ENCODE peak calls at places on chromosomes 5 and 9, in four cellular contexts. One of them, this sample, is unnamed.

GRCh38 chr5:84381501-84382362 is 2.9 kb downstream of the EDIL3 start:
- DNase-seq in CD4-positive, alpha-beta memory T cell: no peak
- DNase-seq in T-helper 9 cell: no peak
- DNase-seq in small intestine: no peak
- DNase-seq in this sample: no peak

GRCh38 chr5:139446956-139447779 is 7.8 kb upstream of the DNAJC18 start:
- DNase-seq in T-helper 9 cell: no peak
- DNase-seq in CD4-positive, alpha-beta memory T cell: no peak
- DNase-seq in small intestine: no peak
- DNase-seq in this sample: no peak

GRCh38 chr9:92455217-92455616 is 27.1 kb downstream of the ASPN start:
- DNase-seq in CD4-positive, alpha-beta memory T cell: no peak
- DNase-seq in T-helper 9 cell: no peak
- DNase-seq in small intestine: peak; percentile 5
- DNase-seq in this sample: no peak

GRCh38 chr9:131840220-131840619 is 100.3 kb upstream of the RAPGEF1 start:
- DNase-seq in CD4-positive, alpha-beta memory T cell: no peak
- DNase-seq in small intestine: no peak
- DNase-seq in T-helper 9 cell: no peak
- DNase-seq in this sample: no peak

GRCh38 chr9:110744753-110745522 is 76.3 kb downstream of the MUSK start:
- DNase-seq in T-helper 9 cell: no peak
- DNase-seq in CD4-positive, alpha-beta memory T cell: no peak
- DNase-seq in small intestine: no peak
- DNase-seq in this sample: no peak

GRCh38 chr9:76310991-76311390 is 83.2 kb downstream of the RFK start:
- DNase-seq in CD4-positive, alpha-beta memory T cell: no peak
- DNase-seq in T-helper 9 cell: no peak
- DNase-seq in small intestine: no peak
- DNase-seq in this sample: no peak

GRCh38 chr5:143041-143440 is 48.3 kb upstream of the LRRC14B start:
- DNase-seq in small intestine: no peak
- DNase-seq in T-helper 9 cell: no peak
- DNase-seq in CD4-positive, alpha-beta memory T cell: no peak
- DNase-seq in this sample: no peak

GRCh38 chr5:91079037-91079436 is 304.1 kb downstream of the ARRDC3 start:
- DNase-seq in T-helper 9 cell: no peak
- DNase-seq in small intestine: no peak
- DNase-seq in CD4-positive, alpha-beta memory T cell: no peak
- DNase-seq in this sample: no peak

GRCh38 chr5:17436766-17437221 is 61.2 kb upstream of the TAF11L2 start:
- DNase-seq in small intestine: no peak
- DNase-seq in T-helper 9 cell: no peak
- DNase-seq in CD4-positive, alpha-beta memory T cell: no peak
- DNase-seq in this sample: no peak

GRCh38 chr5:177602458-177602830 is 2.5 kb downstream of the B4GALT7 start:
- DNase-seq in small intestine: no peak
- DNase-seq in CD4-positive, alpha-beta memory T cell: no peak
- DNase-seq in T-helper 9 cell: no peak
- DNase-seq in this sample: no peak

GRCh38 chr9:125550216-125550614 is 156.8 kb downstream of the MAPKAP1 start:
- DNase-seq in T-helper 9 cell: no peak
- DNase-seq in CD4-positive, alpha-beta memory T cell: no peak
- DNase-seq in small intestine: no peak
- DNase-seq in this sample: no peak

GRCh38 chr9:22354699-22355384 is 91.8 kb upstream of the DMRTA1 start:
- DNase-seq in small intestine: no peak
- DNase-seq in CD4-positive, alpha-beta memory T cell: no peak
- DNase-seq in T-helper 9 cell: no peak
- DNase-seq in this sample: no peak

GRCh38 chr5:98108497-98108896 is 665.0 kb upstream of the RGMB start:
- DNase-seq in CD4-positive, alpha-beta memory T cell: no peak
- DNase-seq in T-helper 9 cell: no peak
- DNase-seq in small intestine: no peak
- DNase-seq in this sample: no peak

GRCh38 chr9:93091056-93091452 is 5.0 kb upstream of the CARD19 start:
- DNase-seq in T-helper 9 cell: no peak
- DNase-seq in CD4-positive, alpha-beta memory T cell: no peak
- DNase-seq in small intestine: no peak
- DNase-seq in this sample: no peak

GRCh38 chr5:24681106-24681505 is 36.3 kb upstream of the CDH10 start:
- DNase-seq in small intestine: no peak
- DNase-seq in T-helper 9 cell: no peak
- DNase-seq in CD4-positive, alpha-beta memory T cell: no peak
- DNase-seq in this sample: no peak

GRCh38 chr5:79346420-79346824 is 110.5 kb downstream of the JMY start:
- DNase-seq in T-helper 9 cell: no peak
- DNase-seq in small intestine: no peak
- DNase-seq in CD4-positive, alpha-beta memory T cell: no peak
- DNase-seq in this sample: no peak

This sample was measured in T follicular helper cell.